ENCODE peak calls at places on chromosomes 1 and 21, in five cellular contexts. One of them, this sample, is unnamed.
A peak's percentile ranks its signal among the peaks of the same experiment; 100 is the strongest.

GRCh38 chr1:203127672-203128611 is at the start of gene ADORA1:
- DNase-seq in heart left ventricle: peak; percentile 67
- DNase-seq in tibial nerve: peak; percentile 55
- DNase-seq in K562: no peak
- DNase-seq in transverse colon: peak; percentile 67
- DNase-seq in this sample: no peak

GRCh38 chr1:3213730-3214129 is 144.7 kb downstream of the PRDM16 start:
- DNase-seq in transverse colon: no peak
- DNase-seq in heart left ventricle: no peak
- DNase-seq in tibial nerve: no peak
- DNase-seq in K562: no peak
- DNase-seq in this sample: peak; percentile 87

GRCh38 chr1:162710349-162710748 is 78.1 kb downstream of the DDR2 start:
- DNase-seq in heart left ventricle: no peak
- DNase-seq in K562: no peak
- DNase-seq in transverse colon: no peak
- DNase-seq in tibial nerve: no peak
- DNase-seq in this sample: no peak

GRCh38 chr1:18883636-18884418 is 18.5 kb downstream of the ALDH4A1 start:
- DNase-seq in heart left ventricle: peak; percentile 71
- DNase-seq in tibial nerve: peak; percentile 85
- DNase-seq in transverse colon: peak; percentile 73
- DNase-seq in K562: peak; percentile 79
- DNase-seq in this sample: peak; percentile 67

GRCh38 chr1:198165927-198166647 is 9.3 kb downstream of the NEK7 start:
- DNase-seq in transverse colon: no peak
- DNase-seq in K562: no peak
- DNase-seq in tibial nerve: no peak
- DNase-seq in heart left ventricle: no peak
- DNase-seq in this sample: no peak

GRCh38 chr1:66373072-66373685 is 160.8 kb upstream of the SGIP1 start:
- DNase-seq in heart left ventricle: no peak
- DNase-seq in tibial nerve: no peak
- DNase-seq in K562: no peak
- DNase-seq in transverse colon: no peak
- DNase-seq in this sample: no peak

GRCh38 chr1:111778066-111778465 is 22.4 kb downstream of the DDX20 start:
- DNase-seq in heart left ventricle: no peak
- DNase-seq in K562: no peak
- DNase-seq in tibial nerve: no peak
- DNase-seq in transverse colon: no peak
- DNase-seq in this sample: no peak

GRCh38 chr1:37595440-37596181 is at the start of gene GNL2:
- DNase-seq in transverse colon: peak; percentile 98
- DNase-seq in K562: peak; percentile 98
- DNase-seq in tibial nerve: peak; percentile 94
- DNase-seq in heart left ventricle: peak; percentile 98
- DNase-seq in this sample: peak; percentile 99

GRCh38 chr1:228085287-228085926 is 2.9 kb downstream of the ARF1 start:
- DNase-seq in K562: peak; percentile 85
- DNase-seq in tibial nerve: peak; percentile 38
- DNase-seq in heart left ventricle: no peak
- DNase-seq in transverse colon: peak; percentile 50
- DNase-seq in this sample: peak; percentile 67

GRCh38 chr1:234603221-234604204 is 6.5 kb downstream of the IRF2BP2 start:
- DNase-seq in K562: peak; percentile 49
- DNase-seq in heart left ventricle: no peak
- DNase-seq in tibial nerve: no peak
- DNase-seq in transverse colon: no peak
- DNase-seq in this sample: no peak

GRCh38 chr1:200437556-200438203 is 27.8 kb upstream of the ZNF281 start:
- DNase-seq in transverse colon: no peak
- DNase-seq in K562: no peak
- DNase-seq in tibial nerve: no peak
- DNase-seq in heart left ventricle: no peak
- DNase-seq in this sample: no peak

GRCh38 chr1:201021333-201022177 is 2.0 kb downstream of the KIF21B start:
- DNase-seq in heart left ventricle: no peak
- DNase-seq in tibial nerve: no peak
- DNase-seq in transverse colon: peak; percentile 41
- DNase-seq in K562: no peak
- DNase-seq in this sample: no peak

GRCh38 chr1:46481961-46482360 is 7.7 kb upstream of the DMBX1 start:
- DNase-seq in heart left ventricle: no peak
- DNase-seq in K562: no peak
- DNase-seq in tibial nerve: no peak
- DNase-seq in transverse colon: no peak
- DNase-seq in this sample: no peak

GRCh38 chr1:232174306-232174705 is 455.6 kb downstream of the SIPA1L2 start:
- DNase-seq in tibial nerve: no peak
- DNase-seq in heart left ventricle: no peak
- DNase-seq in transverse colon: no peak
- DNase-seq in K562: no peak
- DNase-seq in this sample: no peak

GRCh38 chr1:39816431-39817090 is 27.9 kb upstream of the BMP8B start:
- DNase-seq in heart left ventricle: peak; percentile 42
- DNase-seq in K562: peak; percentile 85
- DNase-seq in transverse colon: peak; percentile 77
- DNase-seq in tibial nerve: peak; percentile 84
- DNase-seq in this sample: peak; percentile 71

GRCh38 chr1:214362188-214362882 is 81.4 kb downstream of the SMYD2 start:
- DNase-seq in K562: peak; percentile 26
- DNase-seq in heart left ventricle: peak; percentile 55
- DNase-seq in tibial nerve: peak; percentile 7
- DNase-seq in transverse colon: no peak
- DNase-seq in this sample: no peak

GRCh38 chr1:190975827-190976226 is 498.2 kb upstream of the BRINP3 start:
- DNase-seq in heart left ventricle: no peak
- DNase-seq in tibial nerve: no peak
- DNase-seq in transverse colon: no peak
- DNase-seq in K562: no peak
- DNase-seq in this sample: no peak

GRCh38 chr1:220879090-220879508 is at the start of gene HLX:
- DNase-seq in K562: peak; percentile 96
- DNase-seq in transverse colon: peak; percentile 86
- DNase-seq in tibial nerve: peak; percentile 85
- DNase-seq in heart left ventricle: peak; percentile 95
- DNase-seq in this sample: peak; percentile 77

GRCh38 chr21:35026153-35026499 is 23.0 kb downstream of the RUNX1 start:
- DNase-seq in heart left ventricle: no peak
- DNase-seq in transverse colon: no peak
- DNase-seq in tibial nerve: no peak
- DNase-seq in K562: no peak
- DNase-seq in this sample: no peak

GRCh38 chr1:218171302-218171893 is 113.7 kb upstream of the RRP15 start:
- DNase-seq in tibial nerve: no peak
- DNase-seq in transverse colon: no peak
- DNase-seq in heart left ventricle: no peak
- DNase-seq in K562: no peak
- DNase-seq in this sample: no peak

GRCh38 chr1:17475729-17476128 is 36.3 kb upstream of the RCC2 start:
- DNase-seq in heart left ventricle: no peak
- DNase-seq in transverse colon: no peak
- DNase-seq in K562: no peak
- DNase-seq in tibial nerve: no peak
- DNase-seq in this sample: no peak

GRCh38 chr1:29473167-29473855 is 237.0 kb downstream of the PTPRU start:
- DNase-seq in K562: no peak
- DNase-seq in heart left ventricle: no peak
- DNase-seq in tibial nerve: no peak
- DNase-seq in transverse colon: no peak
- DNase-seq in this sample: no peak

GRCh38 chr21:43716376-43717165 is 2.4 kb upstream of the PDXK start:
- DNase-seq in tibial nerve: no peak
- DNase-seq in transverse colon: peak; percentile 61
- DNase-seq in heart left ventricle: no peak
- DNase-seq in K562: no peak
- DNase-seq in this sample: no peak

GRCh38 chr1:16065197-16065576 is 8.3 kb downstream of the FAM131C start:
- DNase-seq in heart left ventricle: no peak
- DNase-seq in tibial nerve: no peak
- DNase-seq in transverse colon: no peak
- DNase-seq in K562: no peak
- DNase-seq in this sample: no peak

GRCh38 chr1:203926025-203926540 is 64.7 kb downstream of the SNRPE start:
- DNase-seq in tibial nerve: no peak
- DNase-seq in heart left ventricle: no peak
- DNase-seq in K562: no peak
- DNase-seq in transverse colon: no peak
- DNase-seq in this sample: no peak

GRCh38 chr21:43609501-43610340 is 49.6 kb downstream of the HSF2BP start:
- DNase-seq in transverse colon: peak; percentile 71
- DNase-seq in tibial nerve: no peak
- DNase-seq in heart left ventricle: no peak
- DNase-seq in K562: no peak
- DNase-seq in this sample: no peak

GRCh38 chr1:48026275-48026674 is 29.1 kb upstream of the TRABD2B start:
- DNase-seq in K562: no peak
- DNase-seq in transverse colon: no peak
- DNase-seq in tibial nerve: no peak
- DNase-seq in heart left ventricle: no peak
- DNase-seq in this sample: no peak

GRCh38 chr1:54012862-54013261 is 5.1 kb downstream of the LDLRAD1 start:
- DNase-seq in tibial nerve: no peak
- DNase-seq in heart left ventricle: no peak
- DNase-seq in K562: no peak
- DNase-seq in transverse colon: no peak
- DNase-seq in this sample: no peak

GRCh38 chr1:101005871-101006270 is 19.7 kb downstream of the DPH5 start:
- DNase-seq in tibial nerve: no peak
- DNase-seq in heart left ventricle: no peak
- DNase-seq in K562: no peak
- DNase-seq in transverse colon: no peak
- DNase-seq in this sample: no peak

GRCh38 chr1:116453481-116453880 is 80.4 kb downstream of the ATP1A1 start:
- DNase-seq in tibial nerve: no peak
- DNase-seq in heart left ventricle: no peak
- DNase-seq in K562: no peak
- DNase-seq in transverse colon: no peak
- DNase-seq in this sample: no peak

GRCh38 chr1:220906561-220907334 is 27.5 kb downstream of the HLX start:
- DNase-seq in transverse colon: no peak
- DNase-seq in tibial nerve: no peak
- DNase-seq in heart left ventricle: no peak
- DNase-seq in K562: no peak
- DNase-seq in this sample: no peak

DNA sequence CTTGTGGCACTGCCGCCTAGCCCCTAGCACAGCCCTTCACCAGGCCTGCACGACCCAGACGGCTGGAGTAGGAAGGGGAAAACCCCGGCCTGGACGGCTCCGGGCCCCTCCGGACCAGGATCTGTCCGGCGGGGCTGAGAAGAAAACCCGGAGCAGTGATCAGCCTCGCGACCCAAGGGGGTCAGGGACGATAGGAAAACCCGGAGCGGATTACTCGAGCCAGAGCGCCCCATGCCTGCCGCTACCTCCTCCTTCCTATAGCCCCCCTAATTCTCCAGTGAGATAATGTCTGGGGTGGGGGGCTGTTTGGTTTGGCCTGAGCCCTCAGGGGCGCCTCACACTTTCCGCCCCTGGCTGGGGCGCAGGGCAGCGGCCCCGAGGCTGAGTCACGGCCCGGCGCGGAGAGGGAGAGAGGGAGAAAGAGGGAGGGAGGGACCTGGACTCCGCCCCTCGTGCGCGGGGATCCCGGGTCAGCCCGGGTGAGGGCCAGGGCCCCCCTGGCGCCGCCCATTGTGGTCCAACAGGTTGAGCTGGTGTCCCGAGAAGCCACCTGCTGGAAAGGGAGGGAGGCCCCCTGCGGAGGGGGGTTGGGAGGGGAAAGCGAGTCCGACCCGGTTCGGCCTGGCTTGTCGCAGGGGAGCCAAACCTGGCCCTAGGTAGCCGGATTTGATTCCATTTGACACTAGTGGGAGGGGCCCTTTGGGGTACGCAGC is 1.7 kb upstream of the ZBTB7B start:
- DNase-seq in heart left ventricle: peak; percentile 90
- DNase-seq in K562: peak; percentile 90
- DNase-seq in transverse colon: peak; percentile 97
- DNase-seq in tibial nerve: peak; percentile 83
- DNase-seq in this sample: peak; percentile 99
- TF ChIP-seq POLR2A in heart left ventricle: peak; percentile 78
- TF ChIP-seq POLR2A in K562: peak; percentile 80
- TF ChIP-seq POLR2A in transverse colon: peak; percentile 90
- TF ChIP-seq POLR2A in tibial nerve: peak; percentile 86
- TF ChIP-seq POLR2A in this sample: peak; percentile 98

DNA sequence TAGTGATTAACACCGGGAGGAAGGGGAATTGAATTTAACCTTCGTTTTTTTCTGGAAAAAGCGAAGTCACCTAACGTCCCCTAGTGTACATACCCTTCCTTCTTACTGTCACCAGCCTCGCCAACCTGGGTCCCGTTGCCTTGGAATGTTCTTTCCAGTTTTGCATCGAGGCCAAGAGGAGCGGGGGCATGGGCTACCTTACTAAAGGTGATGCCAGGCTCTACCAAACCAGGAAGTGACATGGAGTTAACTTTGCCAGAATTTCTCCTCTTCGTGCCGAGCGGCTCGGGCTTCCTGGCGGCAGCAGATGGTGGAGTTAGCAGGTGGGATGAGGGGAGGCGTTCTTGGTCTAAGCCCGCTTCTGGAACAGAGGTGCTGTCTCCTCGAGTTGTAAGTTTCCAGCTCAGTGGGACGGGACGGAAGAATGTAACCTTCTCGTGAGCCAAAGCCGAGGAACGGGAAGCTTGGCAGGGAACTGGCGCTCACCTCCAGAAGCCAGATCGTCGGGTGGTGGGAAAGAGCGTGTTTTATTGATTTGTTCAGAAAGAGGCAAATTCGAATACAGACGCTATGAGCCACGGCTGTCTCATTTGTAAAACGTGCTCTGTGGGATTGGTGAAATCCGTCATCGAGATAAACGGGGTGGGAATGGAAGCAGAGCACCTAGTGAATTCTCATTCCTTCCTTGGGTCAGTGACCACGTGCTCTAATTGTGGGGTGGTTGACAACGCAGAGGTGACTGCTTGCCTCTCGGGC is 486 bp downstream of the NIPAL3 start:
- DNase-seq in K562: peak; percentile 30
- DNase-seq in transverse colon: no peak
- DNase-seq in heart left ventricle: no peak
- DNase-seq in tibial nerve: no peak
- DNase-seq in this sample: peak; percentile 56
- TF ChIP-seq POLR2A in K562: no peak
- TF ChIP-seq POLR2A in transverse colon: no peak
- TF ChIP-seq POLR2A in heart left ventricle: no peak
- TF ChIP-seq POLR2A in tibial nerve: no peak
- TF ChIP-seq POLR2A in this sample: no peak

GRCh38 chr1:219324629-219325367 is 151.1 kb downstream of the LYPLAL1 start:
- DNase-seq in K562: no peak
- DNase-seq in transverse colon: no peak
- DNase-seq in tibial nerve: no peak
- DNase-seq in heart left ventricle: no peak
- DNase-seq in this sample: no peak
- TF ChIP-seq POLR2A in K562: no peak
- TF ChIP-seq POLR2A in transverse colon: no peak
- TF ChIP-seq POLR2A in tibial nerve: no peak
- TF ChIP-seq POLR2A in heart left ventricle: no peak
- TF ChIP-seq POLR2A in this sample: no peak

GRCh38 chr1:160565568-160565967 is 13.7 kb downstream of the CD84 start:
- DNase-seq in heart left ventricle: no peak
- DNase-seq in K562: no peak
- DNase-seq in transverse colon: no peak
- DNase-seq in tibial nerve: no peak
- DNase-seq in this sample: no peak

GRCh38 chr1:160558679-160559078 is 20.6 kb downstream of the CD84 start:
- DNase-seq in tibial nerve: no peak
- DNase-seq in K562: no peak
- DNase-seq in heart left ventricle: no peak
- DNase-seq in transverse colon: no peak
- DNase-seq in this sample: no peak

GRCh38 chr1:160560045-160560724 is 19.1 kb downstream of the CD84 start:
- DNase-seq in tibial nerve: no peak
- DNase-seq in K562: no peak
- DNase-seq in transverse colon: no peak
- DNase-seq in heart left ventricle: no peak
- DNase-seq in this sample: no peak
- TF ChIP-seq POLR2A in tibial nerve: no peak
- TF ChIP-seq POLR2A in K562: no peak
- TF ChIP-seq POLR2A in transverse colon: no peak
- TF ChIP-seq POLR2A in heart left ventricle: no peak
- TF ChIP-seq POLR2A in this sample: no peak

This sample was measured in Peyer's patch.